ENCODE peak calls at places on chromosomes 7 and 10, in ten cellular contexts. N is omental fat pad; I is Peyer's patch; T is progenitor cell of endocrine pancreas; Y is HFFc6; R is spleen; U is neural progenitor cell; K is RWPE1; L is transverse colon; J is CD8-positive, alpha-beta T cell. H is an unnamed sample.

GRCh38 chr7:135678612-135679575 is 16.6 kb downstream of the STMP1 start:
- DNase-seq in T (no peak), L (no peak), R (no peak), K (peak; percentile 63), N (no peak), I (no peak), J (no peak), Y (peak; percentile 36), U (no peak), H (no peak)

GRCh38 chr10:8316284-8316683 is 261.8 kb downstream of the GATA3 start:
- DNase-seq in U (no peak), I (no peak), K (no peak), N (no peak), R (no peak), Y (no peak), J (no peak), T (no peak), L (no peak), H (no peak)

GRCh38 chr7:82029236-82029635 is 259.4 kb upstream of the HGF start:
- DNase-seq in U (no peak), L (no peak), T (no peak), J (no peak), Y (no peak), N (no peak), I (no peak), K (no peak), R (no peak), H (no peak)

GRCh38 chr7:110944966-110945644 is 145.8 kb upstream of the LRRN3 start:
- DNase-seq in U (peak; percentile 24), Y (no peak), R (no peak), J (no peak), K (no peak), L (no peak), I (no peak), T (no peak), N (no peak), H (no peak)

GRCh38 chr7:71457021-71457420 is 325.1 kb downstream of the GALNT17 start:
- DNase-seq in Y (no peak), T (no peak), N (no peak), L (no peak), R (no peak), I (no peak), K (no peak), J (no peak), U (no peak), H (no peak)

GRCh38 chr10:110509560-110509959 is 11.9 kb downstream of the DUSP5 start:
- DNase-seq in K (no peak), I (no peak), J (no peak), T (no peak), N (no peak), U (no peak), Y (no peak), R (no peak), L (no peak), H (no peak)

GRCh38 chr10:98646998-98647917 is 200.5 kb upstream of the HPS1 start:
- DNase-seq in L (no peak), R (no peak), K (no peak), Y (no peak), I (no peak), J (no peak), N (no peak), U (peak; percentile 85), T (no peak), H (no peak)

GRCh38 chr10:50600831-50601466 is 22.8 kb downstream of the SGMS1 start:
- DNase-seq in I (no peak), Y (no peak), K (no peak), T (no peak), R (no peak), J (no peak), L (no peak), N (no peak), U (no peak), H (no peak)

GRCh38 chr7:361680-362415 is 71.9 kb downstream of the FOXL3 start:
- DNase-seq in T (no peak), Y (no peak), I (no peak), R (peak; percentile 28), J (no peak), L (no peak), U (no peak), K (no peak), N (no peak), H (no peak)

GRCh38 chr10:30701471-30702173 is 72.1 kb upstream of the LYZL2 start:
- DNase-seq in I (no peak), Y (peak; percentile 45), L (peak; percentile 69), U (no peak), N (no peak), T (no peak), J (peak; percentile 74), K (no peak), R (peak; percentile 90), H (peak; percentile 50)

GRCh38 chr10:110008518-110009339 is 945 bp downstream of the ADD3 start:
- DNase-seq in T (no peak), K (peak; percentile 37), I (peak; percentile 54), R (peak; percentile 87), U (peak; percentile 21), N (no peak), Y (no peak), L (peak; percentile 61), J (peak; percentile 53), H (peak; percentile 40)

GRCh38 chr10:124142960-124143359 is 49.6 kb upstream of the CHST15 start:
- DNase-seq in L (no peak), K (no peak), U (no peak), T (no peak), J (no peak), N (no peak), R (peak; percentile 74), Y (no peak), I (no peak), H (no peak)

GRCh38 chr10:117168729-117169128 is 28.6 kb upstream of the KCNK18 start:
- DNase-seq in T (no peak), J (no peak), U (peak; percentile 55), R (no peak), I (no peak), Y (no peak), K (no peak), L (no peak), N (no peak), H (no peak)

GRCh38 chr10:1544929-1545328 is 192.4 kb downstream of the ADARB2 start:
- DNase-seq in R (no peak), T (no peak), Y (no peak), L (no peak), U (no peak), K (no peak), I (no peak), J (no peak), N (no peak), H (no peak)

GRCh38 chr10:517872-518475 is 171.5 kb downstream of the DIP2C start:
- DNase-seq in I (no peak), N (no peak), U (no peak), R (peak; percentile 56), J (no peak), K (no peak), L (no peak), T (no peak), Y (no peak), H (no peak)

GRCh38 chr10:108327706-108328105 is 1163.2 kb upstream of the SORCS1 start:
- DNase-seq in K (no peak), N (no peak), I (no peak), J (no peak), L (no peak), T (no peak), R (no peak), Y (peak; percentile 28), U (no peak), H (no peak)

GRCh38 chr7:123581162-123581459 is 20.5 kb upstream of the ASB15 start:
- DNase-seq in U (no peak), T (no peak), Y (no peak), K (no peak), R (no peak), I (no peak), L (no peak), N (no peak), J (no peak), H (no peak)
- TF ChIP-seq CTCF in U (no peak), T (no peak), Y (peak; percentile 49), K (peak; percentile 60), R (no peak), I (no peak), L (no peak), N (no peak), J (no peak), H (no peak)

GRCh38 chr7:105876964-105877601 is 684 bp upstream of the ATXN7L1 start:
- DNase-seq in R (peak; percentile 82), I (peak; percentile 87), N (no peak), T (peak; percentile 50), K (peak; percentile 52), Y (peak; percentile 27), U (peak; percentile 81), J (no peak), L (peak; percentile 78), H (no peak)
- TF ChIP-seq CTCF in R (no peak), I (no peak), N (no peak), T (no peak), K (no peak), Y (no peak), U (no peak), J (no peak), L (peak; percentile 3), H (no peak)

DNA sequence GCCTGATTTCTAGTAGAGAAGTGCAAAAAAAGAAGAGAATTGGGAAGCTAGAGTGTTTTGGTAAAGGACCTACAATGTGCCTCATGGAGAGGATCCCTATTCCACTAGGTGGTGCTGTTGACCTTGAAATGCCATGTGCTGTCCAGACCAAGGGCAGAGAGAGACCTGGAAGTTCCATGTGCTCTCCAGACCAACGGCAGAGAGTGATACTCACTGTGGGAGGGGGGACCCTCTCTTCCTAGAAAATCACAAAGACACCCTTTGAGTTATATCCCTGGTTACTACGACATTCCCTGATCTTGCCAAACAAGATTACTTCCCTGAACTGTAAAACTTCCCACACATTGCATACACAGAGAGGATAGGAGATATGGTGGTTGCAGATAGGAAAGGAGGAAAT is 212.7 kb upstream of the ZNF804B start:
- DNase-seq in J (no peak), I (no peak), R (no peak), N (no peak), Y (no peak), L (no peak), T (no peak), U (peak; percentile 54), K (no peak), H (no peak)
- TF ChIP-seq CTCF in J (no peak), I (no peak), R (no peak), N (no peak), Y (peak; percentile 48), L (peak; percentile 19), T (peak; percentile 63), U (peak; percentile 69), K (peak; percentile 59), H (no peak)

DNA sequence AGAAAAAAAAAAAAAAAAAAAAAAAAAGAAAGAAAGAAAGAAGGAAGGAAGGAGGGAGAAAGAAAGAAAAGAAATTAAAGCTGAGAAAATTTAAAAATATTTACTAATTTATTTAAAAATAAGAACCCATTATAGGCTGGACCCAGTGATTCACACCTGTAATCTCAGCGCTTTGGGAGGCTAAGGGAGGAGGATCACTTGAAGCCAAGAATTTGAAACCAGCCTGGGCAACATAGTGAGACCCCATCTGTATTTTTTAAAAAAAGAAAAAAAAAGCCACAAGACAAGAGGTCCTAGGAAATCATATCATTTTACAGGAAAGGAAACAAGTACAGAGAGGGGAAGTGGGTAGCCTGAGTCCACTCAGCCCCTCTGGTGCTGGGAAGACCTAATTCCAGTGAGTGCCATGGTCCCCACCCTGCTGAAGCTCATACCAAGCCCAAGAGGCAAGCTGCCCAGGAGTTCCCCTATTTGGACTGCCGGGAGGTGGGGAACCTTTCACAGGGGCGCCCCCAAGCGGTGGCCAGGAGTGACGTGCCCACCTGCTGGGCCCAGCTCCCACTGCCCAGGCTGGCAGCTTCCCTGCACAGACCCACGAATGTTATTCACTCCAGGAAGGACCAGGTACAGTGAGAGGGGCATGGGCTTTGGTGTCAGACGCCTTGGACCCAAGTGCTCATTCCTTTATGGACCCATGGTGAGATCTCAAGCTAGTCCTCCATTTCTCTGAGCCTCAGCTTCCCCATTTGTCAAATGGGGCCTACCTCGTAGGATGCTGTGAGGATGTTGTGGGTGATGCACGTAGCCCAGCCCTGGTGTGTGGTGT is 133.6 kb downstream of the ZMIZ1 start:
- DNase-seq in N (no peak), T (no peak), K (no peak), L (peak; percentile 38), Y (no peak), U (peak; percentile 71), J (peak; percentile 29), R (peak; percentile 84), I (no peak), H (no peak)
- TF ChIP-seq CTCF in N (no peak), T (peak; percentile 60), K (no peak), L (peak; percentile 27), Y (peak; percentile 77), U (peak; percentile 68), J (peak; percentile 22), R (no peak), I (peak; percentile 36), H (peak; percentile 15)